ENCODE peak calls at places on chromosomes 11 and 22, in four cellular contexts. One of them, this sample, is unnamed.

GRCh38 chr22:40485813-40486610 is 115.6 kb downstream of the SGSM3 start:
- DNase-seq in transverse colon: no peak
- DNase-seq in stomach: no peak
- DNase-seq in A549: no peak
- DNase-seq in this sample: no peak

GRCh38 chr22:30336752-30337460 is 10.2 kb upstream of the TBC1D10A start:
- DNase-seq in transverse colon: no peak
- DNase-seq in stomach: no peak
- DNase-seq in A549: no peak
- DNase-seq in this sample: no peak

GRCh38 chr11:118914178-118914918 is 11.4 kb downstream of the BCL9L start:
- DNase-seq in transverse colon: peak; percentile 65
- DNase-seq in stomach: no peak
- DNase-seq in A549: peak; percentile 48
- DNase-seq in this sample: peak; percentile 84

GRCh38 chr11:34449013-34449412 is 10.3 kb downstream of the CAT start:
- DNase-seq in transverse colon: no peak
- DNase-seq in stomach: no peak
- DNase-seq in A549: no peak
- DNase-seq in this sample: no peak

GRCh38 chr11:64765291-64765803 is 5.6 kb upstream of the PYGM start:
- DNase-seq in transverse colon: no peak
- DNase-seq in stomach: no peak
- DNase-seq in A549: no peak
- DNase-seq in this sample: peak; percentile 80

GRCh38 chr11:67238894-67239794 is 27.1 kb upstream of the GRK2 start:
- DNase-seq in transverse colon: no peak
- DNase-seq in stomach: no peak
- DNase-seq in A549: no peak
- DNase-seq in this sample: no peak

GRCh38 chr11:58513747-58514367 is 6.0 kb upstream of the OR5B21 start:
- DNase-seq in transverse colon: peak; percentile 14
- DNase-seq in stomach: no peak
- DNase-seq in A549: peak; percentile 75
- DNase-seq in this sample: no peak

GRCh38 chr22:40331706-40332105 is 14.6 kb upstream of the ADSL start:
- DNase-seq in transverse colon: no peak
- DNase-seq in stomach: no peak
- DNase-seq in A549: no peak
- DNase-seq in this sample: no peak

GRCh38 chr11:116733959-116734517 is 38.7 kb downstream of the BUD13 start:
- DNase-seq in transverse colon: no peak
- DNase-seq in stomach: no peak
- DNase-seq in A549: no peak
- DNase-seq in this sample: no peak

GRCh38 chr11:113521737-113522517 is 46.7 kb upstream of the DRD2 start:
- DNase-seq in transverse colon: no peak
- DNase-seq in stomach: no peak
- DNase-seq in A549: no peak
- DNase-seq in this sample: no peak

GRCh38 chr22:31508536-31508935 is 12.2 kb downstream of the SFI1 start:
- DNase-seq in transverse colon: no peak
- DNase-seq in stomach: no peak
- DNase-seq in A549: no peak
- DNase-seq in this sample: no peak

GRCh38 chr11:726278-726915 is 20.4 kb downstream of the EPS8L2 start:
- DNase-seq in transverse colon: peak; percentile 77
- DNase-seq in stomach: peak; percentile 83
- DNase-seq in A549: no peak
- DNase-seq in this sample: peak; percentile 57

GRCh38 chr11:66498508-66498907 is 11.9 kb upstream of the BBS1 start:
- DNase-seq in transverse colon: no peak
- DNase-seq in stomach: no peak
- DNase-seq in A549: no peak
- DNase-seq in this sample: no peak

GRCh38 chr22:35418088-35418487 is 18.1 kb downstream of the MCM5 start:
- DNase-seq in transverse colon: no peak
- DNase-seq in stomach: no peak
- DNase-seq in A549: no peak
- DNase-seq in this sample: no peak

GRCh38 chr11:133977067-133977681 is 20.4 kb upstream of the IGSF9B start:
- DNase-seq in transverse colon: no peak
- DNase-seq in stomach: no peak
- DNase-seq in A549: no peak
- DNase-seq in this sample: no peak

GRCh38 chr22:43956805-43957463 is 1.7 kb downstream of the SAMM50 start:
- DNase-seq in transverse colon: no peak
- DNase-seq in stomach: no peak
- DNase-seq in A549: no peak
- DNase-seq in this sample: no peak

GRCh38 chr11:34044664-34045485 is 6.7 kb upstream of the CAPRIN1 start:
- DNase-seq in transverse colon: no peak
- DNase-seq in stomach: no peak
- DNase-seq in A549: peak; percentile 76
- DNase-seq in this sample: peak; percentile 53

GRCh38 chr11:123450593-123450992 is 20.5 kb downstream of the GRAMD1B start:
- DNase-seq in transverse colon: no peak
- DNase-seq in stomach: no peak
- DNase-seq in A549: no peak
- DNase-seq in this sample: no peak

GRCh38 chr11:20035701-20036601 is 124.3 kb downstream of the DBX1 start:
- DNase-seq in transverse colon: no peak
- DNase-seq in stomach: no peak
- DNase-seq in A549: peak; percentile 96
- DNase-seq in this sample: no peak
- TF ChIP-seq POLR2A in transverse colon: no peak
- TF ChIP-seq POLR2A in stomach: no peak
- TF ChIP-seq POLR2A in A549: no peak
- TF ChIP-seq POLR2A in this sample: no peak

GRCh38 chr11:44764583-44764982 is 37.8 kb downstream of the TSPAN18 start:
- DNase-seq in transverse colon: no peak
- DNase-seq in stomach: no peak
- DNase-seq in A549: no peak
- DNase-seq in this sample: no peak

GRCh38 chr11:44765026-44765595 is 38.3 kb downstream of the TSPAN18 start:
- DNase-seq in transverse colon: no peak
- DNase-seq in stomach: no peak
- DNase-seq in A549: no peak
- DNase-seq in this sample: no peak

GRCh38 chr11:44760917-44761545 is 34.3 kb downstream of the TSPAN18 start:
- DNase-seq in transverse colon: no peak
- DNase-seq in stomach: peak; percentile 31
- DNase-seq in A549: peak; percentile 70
- DNase-seq in this sample: no peak

GRCh38 chr11:44761546-44761961 is 34.8 kb downstream of the TSPAN18 start:
- DNase-seq in transverse colon: no peak
- DNase-seq in stomach: no peak
- DNase-seq in A549: no peak
- DNase-seq in this sample: no peak

DNA sequence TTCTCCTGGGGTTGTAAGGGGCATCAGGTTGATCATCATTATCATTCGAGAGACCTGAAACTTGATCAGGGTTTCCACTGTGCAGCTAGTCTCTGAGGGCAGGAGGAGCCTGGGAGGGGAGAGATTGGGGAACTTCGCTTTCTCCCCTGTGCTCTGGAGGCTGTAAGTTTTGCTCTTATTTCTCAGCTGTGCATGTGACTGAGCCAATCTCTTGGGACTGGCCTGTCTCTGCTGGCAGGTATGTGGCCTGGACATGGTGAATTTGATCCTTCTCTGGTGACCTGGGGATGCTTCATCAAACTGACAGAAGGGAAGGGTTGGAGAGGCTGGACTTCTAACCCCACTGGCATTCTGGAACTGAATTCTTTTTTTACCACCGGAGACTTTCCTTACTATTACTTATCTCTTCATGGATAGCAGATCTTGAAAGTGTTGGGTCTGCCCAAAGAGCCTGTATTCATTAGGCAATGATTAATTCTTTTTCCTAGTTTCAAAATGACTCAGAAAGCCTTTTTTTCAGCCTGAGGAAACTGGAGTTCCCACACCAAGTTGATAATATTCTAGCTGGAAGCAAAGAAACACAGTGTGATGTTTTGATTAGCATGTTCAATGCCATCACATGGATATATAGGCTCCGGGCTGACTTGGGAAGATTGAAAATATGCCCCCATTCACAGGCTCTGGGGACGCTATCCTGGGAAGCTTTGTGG is 36.5 kb downstream of the TSPAN18 start:
- DNase-seq in transverse colon: no peak
- DNase-seq in stomach: no peak
- DNase-seq in A549: no peak
- DNase-seq in this sample: no peak
- H3K4me1 ChIP-seq in transverse colon: peaks cover 30% of the 10 kb centered on the region
- H3K4me1 ChIP-seq in stomach: peaks cover 48% of the 10 kb centered on the region
- H3K4me1 ChIP-seq in A549: peaks cover 24% of the 10 kb centered on the region
- H3K4me1 ChIP-seq in this sample: peaks cover 16% of the 10 kb centered on the region

DNA sequence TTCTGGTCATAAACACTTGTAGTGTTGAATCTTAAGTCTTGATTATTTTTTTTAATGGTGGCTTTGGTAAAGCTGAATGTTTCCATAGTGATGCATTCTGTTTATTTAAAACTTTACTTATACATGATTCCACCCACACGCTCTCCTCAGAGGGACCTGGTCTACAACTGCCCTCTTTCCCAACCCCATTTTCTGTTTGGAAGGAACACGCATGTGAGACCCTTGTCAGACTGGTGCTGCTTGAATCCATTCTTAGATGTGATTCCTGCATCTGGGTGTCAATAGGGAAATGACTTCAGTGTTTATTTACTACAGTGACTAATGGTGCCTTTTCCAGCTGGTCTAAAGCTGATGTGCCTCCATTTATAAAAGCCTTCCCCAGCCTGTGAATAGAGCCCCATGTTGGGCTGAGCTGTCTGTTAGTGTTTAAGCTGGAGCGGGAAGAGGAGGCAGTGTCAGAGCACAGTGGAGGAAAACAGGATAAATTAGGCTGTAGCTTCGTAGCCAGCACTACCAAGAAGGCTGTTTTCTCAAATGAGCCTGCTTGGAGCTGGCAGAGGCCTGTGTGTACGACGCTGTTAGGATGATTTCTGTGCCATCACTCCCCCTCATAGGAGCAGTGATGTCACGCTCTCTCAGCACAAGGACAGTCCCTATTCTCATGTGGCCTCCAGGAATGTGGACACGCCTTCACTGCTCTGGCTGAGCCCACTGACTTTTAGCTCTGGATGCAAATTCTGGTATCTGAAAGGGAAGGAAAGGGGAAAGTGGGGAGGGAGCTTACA is 18.9 kb upstream of the C11orf96 start:
- DNase-seq in transverse colon: no peak
- DNase-seq in stomach: no peak
- DNase-seq in A549: peak; percentile 22
- DNase-seq in this sample: no peak
- TF ChIP-seq EP300 in transverse colon: no peak
- TF ChIP-seq EP300 in stomach: peak; percentile 62
- TF ChIP-seq EP300 in A549: no peak
- TF ChIP-seq EP300 in this sample: peak; percentile 38

DNA sequence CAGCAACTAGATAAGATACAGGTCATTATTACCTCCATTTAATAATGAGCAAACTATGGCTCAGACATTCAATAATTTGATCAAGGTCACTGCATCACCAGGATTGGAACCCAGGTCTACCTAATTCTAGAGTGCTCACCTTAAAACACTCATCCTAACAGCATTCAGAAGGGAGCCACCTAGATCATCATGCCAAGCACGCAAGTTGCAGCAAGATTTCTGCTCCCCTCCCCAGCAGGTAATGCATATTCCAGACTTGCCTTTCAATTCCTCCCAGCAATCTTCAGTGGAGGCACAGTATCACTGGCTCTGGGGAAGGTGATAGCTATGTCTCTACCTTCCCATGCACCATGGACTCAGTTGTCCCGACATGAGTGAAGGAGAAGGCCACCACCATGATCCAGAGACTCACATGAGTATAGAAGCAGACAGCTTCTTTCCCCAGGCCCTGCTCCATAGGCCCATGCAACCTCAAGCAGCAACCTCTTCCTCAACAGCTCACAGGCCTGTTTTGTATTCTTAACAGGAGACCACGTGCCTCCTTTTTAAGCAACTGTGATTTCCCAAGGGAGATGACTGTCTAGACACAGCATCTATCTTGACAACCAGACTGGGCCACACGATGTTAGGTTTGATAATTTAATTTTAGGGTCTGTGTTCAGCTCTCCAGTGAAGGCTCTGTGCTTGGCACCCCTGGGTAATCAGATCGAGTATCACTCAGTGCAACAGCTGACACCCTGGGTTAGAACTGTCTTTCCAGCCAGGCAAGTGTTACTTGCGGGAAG is 36.4 kb downstream of the RAB30 start:
- DNase-seq in transverse colon: no peak
- DNase-seq in stomach: no peak
- DNase-seq in A549: no peak
- DNase-seq in this sample: no peak
- TF ChIP-seq POLR2A in transverse colon: no peak
- TF ChIP-seq POLR2A in stomach: no peak
- TF ChIP-seq POLR2A in A549: no peak
- TF ChIP-seq POLR2A in this sample: no peak

DNA sequence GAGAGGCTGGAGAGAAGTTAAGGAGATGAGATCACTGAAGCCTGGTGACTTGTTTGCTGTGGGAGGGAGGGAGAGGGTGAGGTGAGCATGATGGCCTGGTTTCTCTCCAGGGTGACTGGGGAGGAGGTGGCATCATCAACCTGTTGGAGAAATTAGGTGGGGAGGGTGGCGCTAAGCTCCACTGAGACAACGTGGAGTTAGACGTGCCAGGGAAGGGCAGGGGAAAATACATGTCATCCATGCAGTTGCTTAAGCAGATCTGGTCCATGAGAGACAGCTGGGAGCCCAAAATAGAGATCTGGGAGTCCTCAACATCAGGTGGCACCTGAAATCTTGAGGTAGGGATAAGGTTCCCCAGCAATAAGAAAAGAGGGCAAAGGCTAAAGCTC is 9.3 kb upstream of the MAFF start:
- DNase-seq in transverse colon: no peak
- DNase-seq in stomach: no peak
- DNase-seq in A549: no peak
- DNase-seq in this sample: no peak
- H3K4me1 ChIP-seq in transverse colon: peaks cover 8% of the 10 kb centered on the region
- H3K4me1 ChIP-seq in stomach: peaks cover 41% of the 10 kb centered on the region
- H3K4me1 ChIP-seq in A549: peaks cover 7% of the 10 kb centered on the region
- H3K4me1 ChIP-seq in this sample: peaks cover 24% of the 10 kb centered on the region